ENCODE peak calls at places on chromosomes 4 and X, in eight cellular contexts. V is CMK; M is activated CD4-positive, alpha-beta T cell treated with anti-CD3 and anti-CD28 coated beads for 48 hours; G is HCEC 1CT; C is NCI-H187 treated with DMSO at 0.1 percent for 48 hours; R is EH; Y is B cell; X is choroid plexus epithelial cell. N is an unnamed sample.

GRCh38 chr4:153931804-153932203 is 142.9 kb upstream of the SFRP2 start:
- DNase-seq in V (no peak), M (no peak), G (no peak), C (no peak), R (peak), Y (no peak), X (peak), N (no peak)

GRCh38 chr4:8525383-8526120 is 54.6 kb upstream of the GPR78 start:
- DNase-seq in V (no peak), M (no peak), G (no peak), C (no peak), R (peak), Y (no peak), X (peak), N (no peak)

GRCh38 chr4:108224628-108225053 is 55.9 kb upstream of the LEF1 start:
- DNase-seq in V (peak), M (no peak), G (no peak), C (no peak), R (peak), Y (no peak), X (peak), N (peak)

GRCh38 chrX:108235990-108236389 is 144.4 kb downstream of the ATG4A start:
- DNase-seq in V (no peak), M (no peak), G (no peak), C (no peak), R (no peak), Y (no peak), X (no peak), N (no peak)

GRCh38 chr4:7464259-7464655 is 29.5 kb upstream of the PSAPL1 start:
- DNase-seq in V (no peak), M (no peak), G (no peak), C (no peak), R (no peak), Y (no peak), X (no peak), N (no peak)

GRCh38 chr4:67104145-67104544 is 441.2 kb downstream of the CENPC start:
- DNase-seq in V (no peak), M (no peak), G (no peak), C (no peak), R (no peak), Y (no peak), X (no peak), N (no peak)

GRCh38 chrX:23822397-23822796 is 39.4 kb downstream of the SAT1 start:
- DNase-seq in V (no peak), M (no peak), G (no peak), C (no peak), R (peak), Y (no peak), X (peak), N (peak)

GRCh38 chrX:43510194-43510593 is 145.9 kb upstream of the MAOA start:
- DNase-seq in V (no peak), M (no peak), G (no peak), C (no peak), R (no peak), Y (no peak), X (no peak), N (no peak)

GRCh38 chr4:128574706-128575105 is 234.8 kb upstream of the JADE1 start:
- DNase-seq in V (peak), M (peak), G (peak), C (peak), R (peak), Y (peak), X (peak), N (peak)

GRCh38 chrX:5648941-5649568 is 579.6 kb downstream of the NLGN4X start:
- DNase-seq in V (no peak), M (no peak), G (no peak), C (no peak), R (no peak), Y (no peak), X (no peak), N (no peak)

GRCh38 chr4:105198541-105198940 is 51.9 kb downstream of the TET2 start:
- DNase-seq in V (no peak), M (no peak), G (peak), C (no peak), R (peak), Y (no peak), X (peak), N (no peak)

GRCh38 chr4:1300466-1301455 is 11.1 kb downstream of the MAEA start:
- DNase-seq in V (no peak), M (peak), G (peak), C (no peak), R (peak), Y (no peak), X (peak), N (peak)

GRCh38 chrX:82658492-82658891 is 849.6 kb upstream of the POU3F4 start:
- DNase-seq in V (no peak), M (no peak), G (no peak), C (no peak), R (no peak), Y (no peak), X (no peak), N (no peak)

GRCh38 chr4:99507762-99508161 is 3.1 kb upstream of the C4orf17 start:
- DNase-seq in V (no peak), M (peak), G (no peak), C (no peak), R (no peak), Y (no peak), X (peak), N (peak)

GRCh38 chr4:8199594-8200301 is 658 bp downstream of the SH3TC1 start:
- DNase-seq in V (no peak), M (peak), G (no peak), C (no peak), R (no peak), Y (no peak), X (no peak), N (no peak)

GRCh38 chr4:55906999-55907398 is 41.7 kb upstream of the CEP135 start:
- DNase-seq in V (no peak), M (no peak), G (peak), C (no peak), R (peak), Y (no peak), X (no peak), N (peak)

GRCh38 chr4:118557298-118557851 is 127.8 kb upstream of the METTL14 start:
- DNase-seq in V (no peak), M (no peak), G (peak), C (no peak), R (peak), Y (no peak), X (peak), N (peak)

GRCh38 chr4:128286474-128287158 is 997 bp downstream of the PGRMC2 start:
- DNase-seq in V (no peak), M (no peak), G (peak), C (no peak), R (peak), Y (peak), X (peak), N (peak)

GRCh38 chrX:151346931-151347543 is 50.0 kb upstream of the VMA21 start:
- DNase-seq in V (no peak), M (no peak), G (no peak), C (no peak), R (no peak), Y (no peak), X (no peak), N (no peak)

GRCh38 chr4:5809216-5809776 is 83.6 kb downstream of the CRMP1 start:
- DNase-seq in V (no peak), M (no peak), G (no peak), C (no peak), R (no peak), Y (no peak), X (no peak), N (no peak)

GRCh38 chr4:121717680-121718237 is 21.0 kb upstream of the ANXA5 start:
- DNase-seq in V (no peak), M (no peak), G (no peak), C (no peak), R (peak), Y (no peak), X (peak), N (no peak)

GRCh38 chr4:156971623-156972369 is at the start of gene PDGFC:
- DNase-seq in V (peak), M (peak), G (peak), C (no peak), R (peak), Y (peak), X (peak), N (peak)